ENCODE peak calls at places on chromosomes 6 and 20, in nine cellular contexts. U is left ventricle myocardium inferior; Z is anterior cingulate cortex; X is stimulated activated naive CD8-positive, alpha-beta T cell treated with anti-CD3 and anti-CD28 coated beads, Interleukin-15, Interleukin-2, amounts not matched to agents 100 U/mL and 50 U/mL, for 24 hours; P is activated T-cell treated with anti-CD3 and anti-CD28 coated beads for 1 hour; R is Daoy; Y is SW 1271; V is BJ; B is WTC11. F is an unnamed sample.

GRCh38 chr20:60268502-60268901 is 310.3 kb downstream of the CDH26 start:
- DNase-seq in U (no peak), Z (no peak), X (no peak), P (no peak), R (no peak), Y (no peak), V (no peak), B (no peak), F (no peak)

GRCh38 chr6:36858407-36858981 is 16.1 kb downstream of the PPIL1 start:
- DNase-seq in U (no peak), Z (no peak), X (no peak), P (no peak), R (no peak), Y (peak), V (peak), B (peak), F (no peak)

GRCh38 chr6:49912193-49912592 is 45.9 kb upstream of the CRISP1 start:
- DNase-seq in U (no peak), Z (no peak), X (no peak), P (no peak), R (no peak), Y (no peak), V (no peak), B (no peak), F (no peak)

GRCh38 chr6:113065606-113066005 is 718.5 kb downstream of the RFPL4B start:
- DNase-seq in U (no peak), Z (no peak), X (no peak), P (no peak), R (no peak), Y (peak), V (peak), B (no peak), F (no peak)

GRCh38 chr6:35737413-35738211 is 780 bp downstream of the ARMC12 start:
- DNase-seq in U (no peak), Z (no peak), X (no peak), P (no peak), R (peak), Y (peak), V (no peak), B (no peak), F (peak)

GRCh38 chr6:7137335-7138106 is 29.8 kb downstream of the RREB1 start:
- DNase-seq in U (peak), Z (no peak), X (peak), P (peak), R (peak), Y (no peak), V (no peak), B (no peak), F (no peak)

GRCh38 chr20:60695223-60695622 is 556.8 kb upstream of the CDH4 start:
- DNase-seq in U (no peak), Z (no peak), X (peak), P (no peak), R (peak), Y (peak), V (no peak), B (no peak), F (no peak)

GRCh38 chr6:125966569-125966968 is 10.0 kb downstream of the HINT3 start:
- DNase-seq in U (no peak), Z (no peak), X (no peak), P (no peak), R (no peak), Y (no peak), V (no peak), B (no peak), F (no peak)

GRCh38 chr6:110039996-110040383 is 61.9 kb downstream of the GPR6 start:
- DNase-seq in U (no peak), Z (no peak), X (peak), P (peak), R (peak), Y (no peak), V (no peak), B (peak), F (peak)

GRCh38 chr20:20837574-20838021 is 125.2 kb upstream of the RALGAPA2 start:
- DNase-seq in U (peak), Z (no peak), X (peak), P (no peak), R (peak), Y (peak), V (no peak), B (peak), F (peak)

GRCh38 chr20:35690265-35690664 is 8.9 kb downstream of the NFS1 start:
- DNase-seq in U (no peak), Z (no peak), X (no peak), P (no peak), R (no peak), Y (no peak), V (no peak), B (no peak), F (no peak)

GRCh38 chr6:42449917-42450313 is 1.8 kb downstream of the TRERF1 start:
- DNase-seq in U (no peak), Z (no peak), X (no peak), P (no peak), R (no peak), Y (no peak), V (no peak), B (no peak), F (no peak)

GRCh38 chr20:3563113-3563512 is 92.3 kb downstream of the ATRN start:
- DNase-seq in U (no peak), Z (no peak), X (no peak), P (no peak), R (no peak), Y (no peak), V (no peak), B (no peak), F (no peak)

GRCh38 chr6:43749461-43749860 is 20.6 kb upstream of the VEGFA start:
- DNase-seq in U (no peak), Z (no peak), X (no peak), P (no peak), R (no peak), Y (no peak), V (no peak), B (no peak), F (no peak)

GRCh38 chr20:24648481-24648880 is 179.1 kb downstream of the SYNDIG1 start:
- DNase-seq in U (no peak), Z (no peak), X (no peak), P (no peak), R (no peak), Y (no peak), V (no peak), B (no peak), F (no peak)

GRCh38 chr6:32047084-32047478 is 8.9 kb downstream of the CYP21A2 start:
- DNase-seq in U (peak), Z (no peak), X (no peak), P (no peak), R (peak), Y (no peak), V (no peak), B (no peak), F (no peak)

GRCh38 chr6:113630738-113631535 is 226.2 kb upstream of the MARCKS start:
- DNase-seq in U (no peak), Z (no peak), X (peak), P (no peak), R (peak), Y (peak), V (no peak), B (no peak), F (peak)

GRCh38 chr20:31849306-31849930 is 4.0 kb upstream of the FOXS1 start:
- DNase-seq in U (no peak), Z (no peak), X (no peak), P (no peak), R (no peak), Y (no peak), V (no peak), B (no peak), F (peak)

GRCh38 chr20:56630086-56630493 is 984 bp downstream of the TFAP2C start:
- DNase-seq in U (no peak), Z (no peak), X (peak), P (no peak), R (peak), Y (peak), V (no peak), B (peak), F (peak)

GRCh38 chr6:142075516-142076101 is 57.1 kb upstream of the GJE1 start:
- DNase-seq in U (no peak), Z (no peak), X (no peak), P (no peak), R (no peak), Y (no peak), V (no peak), B (no peak), F (no peak)

F was measured in DMS153.